ENCODE peak calls at places on chromosomes 6 and 20, in four cellular contexts. Q is fibroblast of lung, A is left ventricle myocardium inferior, Z is breast epithelium. B is an unnamed sample. For H3K4me1 and H3K36me3, the result is how much of the 10 kb centered on the place peaks cover.

GRCh38 chr20:835220-836045 is 1.9 kb downstream of the FAM110A start:
- DNase-seq in Q (no peak), A (peak), Z (no peak), B (no peak)

GRCh38 chr6:144343736-144344428 is 58.7 kb downstream of the UTRN start:
- DNase-seq in Q (no peak), A (no peak), Z (no peak), B (no peak)

GRCh38 chr6:34586327-34587040 is 30.4 kb upstream of the SPDEF start:
- DNase-seq in Q (no peak), A (no peak), Z (no peak), B (no peak)

GRCh38 chr6:131231103-131231502 is 95.8 kb downstream of the AKAP7 start:
- DNase-seq in Q (no peak), A (no peak), Z (no peak), B (no peak)

GRCh38 chr6:137043710-137044365 is 927 bp downstream of the IL20RA start:
- DNase-seq in Q (peak), A (peak), Z (peak), B (peak)

GRCh38 chr6:29887819-29888581 is 54.3 kb upstream of the HLA-A start:
- DNase-seq in Q (peak), A (peak), Z (peak), B (peak)

GRCh38 chr6:55047433-55048044 is 126.8 kb upstream of the HCRTR2 start:
- DNase-seq in Q (no peak), A (no peak), Z (no peak), B (no peak)

GRCh38 chr20:58142843-58143185 is 85.6 kb downstream of the ANKRD60 start:
- DNase-seq in Q (no peak), A (no peak), Z (no peak), B (no peak)

GRCh38 chr20:40471261-40471629 is 217.8 kb downstream of the MAFB start:
- DNase-seq in Q (no peak), A (no peak), Z (no peak), B (no peak)

GRCh38 chr6:9783567-9783966 is 631.3 kb downstream of the TFAP2A start:
- DNase-seq in Q (no peak), A (no peak), Z (no peak), B (no peak)

GRCh38 chr20:39105551-39105950 is 143.4 kb downstream of the DHX35 start:
- DNase-seq in Q (no peak), A (no peak), Z (no peak), B (no peak)

GRCh38 chr20:22389836-22390542 is 194.4 kb downstream of the FOXA2 start:
- DNase-seq in Q (no peak), A (no peak), Z (no peak), B (no peak)

GRCh38 chr6:45923831-45924391 is 91.7 kb downstream of the CLIC5 start:
- DNase-seq in Q (peak), A (no peak), Z (no peak), B (no peak)

GRCh38 chr20:44495257-44495656 is 19.6 kb downstream of the TTPAL start:
- DNase-seq in Q (peak), A (no peak), Z (no peak), B (no peak)

GRCh38 chr20:4154958-4155411 is 139.6 kb upstream of the RNF24 start:
- DNase-seq in Q (no peak), A (no peak), Z (no peak), B (no peak)

GRCh38 chr20:53940883-53941546 is 129.4 kb downstream of the BCAS1 start:
- DNase-seq in Q (peak), A (peak), Z (no peak), B (peak)

GRCh38 chr20:35049776-35050352 is 42.7 kb downstream of the TRPC4AP start:
- DNase-seq in Q (no peak), A (no peak), Z (no peak), B (no peak)

GRCh38 chr6:76593668-76594067 is 521.2 kb upstream of the IMPG1 start:
- DNase-seq in Q (no peak), A (no peak), Z (no peak), B (no peak)

GRCh38 chr20:56247954-56248782 is at the start of gene MC3R:
- DNase-seq in Q (peak), A (no peak), Z (peak), B (peak)

GRCh38 chr6:38638941-38639497 is 710 bp downstream of the BTBD9 start:
- DNase-seq in Q (peak), A (no peak), Z (no peak), B (no peak)

GRCh38 chr6:129184808-129185366 is 301.9 kb downstream of the LAMA2 start:
- DNase-seq in Q (peak), A (no peak), Z (no peak), B (no peak)

GRCh38 chr20:62493253-62493885 is 17.6 kb upstream of the GATA5 start:
- DNase-seq in Q (no peak), A (no peak), Z (no peak), B (no peak)

GRCh38 chr6:131764350-131764749 is 43.5 kb upstream of the ENPP1 start:
- DNase-seq in Q (peak), A (no peak), Z (no peak), B (no peak)

GRCh38 chr6:167649486-167649885 is 177.2 kb upstream of the AFDN start:
- DNase-seq in Q (no peak), A (no peak), Z (no peak), B (no peak)

GRCh38 chr20:1654994-1655393 is 2.6 kb downstream of the SIRPG start:
- DNase-seq in Q (no peak), A (no peak), Z (no peak), B (no peak)

DNA sequence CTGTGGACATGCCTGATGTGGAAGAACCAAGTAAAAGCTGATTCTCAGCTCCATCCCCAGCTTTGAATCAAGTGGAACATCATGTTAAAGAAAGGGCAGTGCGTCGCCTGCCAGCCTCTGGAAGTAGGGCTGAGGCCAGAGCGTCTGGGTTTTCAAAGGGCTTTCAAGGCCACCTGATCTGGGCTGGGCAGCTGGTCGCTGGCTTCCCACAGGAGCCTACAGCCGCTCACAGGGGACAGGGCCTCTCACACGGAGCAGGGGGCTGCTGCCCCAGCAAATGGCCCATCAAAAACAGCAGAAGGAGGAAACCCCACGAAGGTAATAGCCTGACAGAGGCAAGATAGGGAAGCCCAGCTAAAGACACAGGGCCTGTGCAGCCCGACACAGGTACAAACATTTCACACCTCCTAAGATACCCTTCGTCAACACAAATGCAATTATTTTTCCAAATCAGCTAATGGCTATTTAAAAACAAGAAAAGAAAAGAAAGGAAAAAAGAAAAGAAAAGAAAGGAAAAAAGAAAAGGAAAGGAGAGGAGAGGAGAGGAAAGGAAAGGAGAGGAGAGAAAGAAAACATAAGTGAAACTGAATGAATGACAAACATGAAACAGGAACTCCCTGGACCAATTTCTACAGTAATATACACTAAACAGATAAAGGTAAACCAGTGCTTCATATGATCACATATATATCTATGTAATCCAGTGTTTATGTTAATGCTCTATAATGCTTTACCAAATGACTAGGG is 24.8 kb downstream of the RRBP1 start:
- DNase-seq in Q (no peak), A (no peak), Z (no peak), B (no peak)
- H3K4me1 ChIP-seq in Q (under half), A (half or more), Z (under half), B (under half)

GRCh38 chr20:36118372-36118771 is 36.2 kb upstream of the EPB41L1 start:
- DNase-seq in Q (peak), A (no peak), Z (no peak), B (no peak)

GRCh38 chr20:36119537-36119936 is 35.0 kb upstream of the EPB41L1 start:
- DNase-seq in Q (no peak), A (no peak), Z (no peak), B (no peak)

GRCh38 chr20:36116813-36117441 is 37.6 kb upstream of the EPB41L1 start:
- DNase-seq in Q (peak), A (no peak), Z (no peak), B (no peak)

GRCh38 chr20:36120241-36120640 is 34.3 kb upstream of the EPB41L1 start:
- DNase-seq in Q (no peak), A (no peak), Z (no peak), B (no peak)

DNA sequence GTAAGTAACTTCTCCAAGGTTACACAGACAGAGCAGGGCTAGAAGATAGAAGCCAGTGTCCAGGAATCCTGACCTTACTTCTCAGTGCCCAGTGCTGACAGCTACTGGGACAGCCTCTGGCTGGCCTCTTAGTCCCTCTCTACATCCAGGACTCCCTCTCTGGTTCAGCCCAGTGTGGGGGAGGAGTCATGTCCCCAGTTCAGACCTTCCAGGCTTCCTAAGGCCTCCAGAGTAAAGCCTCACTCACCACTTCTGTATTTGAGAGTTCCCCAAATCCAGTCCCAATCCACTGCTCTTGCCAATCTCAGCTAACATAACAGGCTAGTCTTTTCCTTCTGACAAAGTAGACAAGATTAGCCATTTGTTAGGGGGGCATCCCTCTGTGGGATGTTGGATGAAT is 36.9 kb upstream of the EPB41L1 start:
- DNase-seq in Q (no peak), A (peak), Z (no peak), B (no peak)
- H3K27ac ChIP-seq in Q (no peak), A (no peak), Z (peak), B (no peak)

DNA sequence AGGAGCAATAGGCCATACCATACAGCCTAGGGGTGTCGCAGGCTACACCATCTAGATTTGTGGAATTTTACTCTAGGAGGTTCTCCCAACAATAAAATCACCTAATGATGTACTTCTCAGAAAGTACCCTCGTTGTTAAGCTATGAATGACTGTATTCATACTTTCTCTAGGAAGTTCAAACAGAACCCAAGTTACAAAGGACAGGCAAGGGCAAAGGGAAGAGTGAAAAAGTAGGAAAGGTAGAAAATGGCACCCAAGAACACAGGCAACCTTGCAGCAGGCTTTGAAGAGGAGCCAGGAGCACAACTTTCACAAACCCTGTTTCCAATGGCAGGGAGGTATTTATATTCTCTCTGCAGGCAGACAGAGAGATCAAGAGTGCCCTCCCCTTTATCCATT is 67.2 kb downstream of the B4GALT5 start:
- DNase-seq in Q (no peak), A (no peak), Z (no peak), B (no peak)
- H3K36me3 ChIP-seq in Q (under half), A (half or more), Z (under half), B (under half)

GRCh38 chr6:108998460-108998859 is 96.2 kb downstream of the SESN1 start:
- DNase-seq in Q (peak), A (no peak), Z (no peak), B (no peak)

GRCh38 chr6:109002100-109002697 is 92.4 kb downstream of the SESN1 start:
- DNase-seq in Q (peak), A (no peak), Z (no peak), B (no peak)

GRCh38 chr6:109000289-109000688 is 94.4 kb downstream of the SESN1 start:
- DNase-seq in Q (no peak), A (no peak), Z (no peak), B (no peak)

GRCh38 chr6:109001554-109001953 is 93.1 kb downstream of the SESN1 start:
- DNase-seq in Q (no peak), A (no peak), Z (no peak), B (no peak)

GRCh38 chr6:108999428-108999827 is 95.2 kb downstream of the SESN1 start:
- DNase-seq in Q (no peak), A (no peak), Z (no peak), B (no peak)
- H3K4me1 ChIP-seq in Q (under half), A (half or more), Z (under half), B (under half)

DNA sequence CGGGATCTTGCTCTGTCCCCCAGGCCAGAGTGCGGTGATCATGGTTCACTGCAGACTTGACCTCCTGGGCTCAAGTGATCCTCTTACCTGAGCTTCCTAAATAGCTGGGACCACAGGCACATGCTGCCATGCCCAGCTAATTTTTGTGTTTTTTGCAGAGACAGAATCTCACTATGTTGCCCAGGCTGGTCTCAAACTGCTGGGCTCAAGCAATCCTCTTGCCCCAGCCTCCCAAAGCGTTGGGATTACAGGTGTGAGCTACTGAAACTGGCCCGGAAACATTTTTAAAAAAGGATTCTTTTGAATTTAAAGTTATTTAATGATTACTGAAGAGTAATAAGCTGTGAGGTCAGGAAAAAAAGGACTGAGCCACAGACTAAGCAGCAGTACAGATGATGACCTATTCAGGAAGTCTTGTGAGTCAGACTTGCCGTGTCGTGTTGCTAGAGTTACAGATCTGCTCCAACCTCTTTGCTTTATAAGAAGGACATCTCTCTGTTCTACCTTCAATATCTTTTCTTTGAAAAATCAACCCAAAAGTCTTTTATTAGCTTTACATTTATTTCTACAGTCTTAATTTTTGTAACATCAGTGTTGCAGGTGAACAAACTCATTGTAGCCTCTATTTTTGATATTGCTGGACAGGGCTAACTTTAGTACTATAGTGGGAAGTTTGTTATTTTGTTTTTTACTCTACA is 108.7 kb downstream of the NCOA3 start:
- DNase-seq in Q (peak), A (no peak), Z (no peak), B (no peak)
- H3K27ac ChIP-seq in Q (peak), A (peak), Z (no peak), B (no peak)

DNA sequence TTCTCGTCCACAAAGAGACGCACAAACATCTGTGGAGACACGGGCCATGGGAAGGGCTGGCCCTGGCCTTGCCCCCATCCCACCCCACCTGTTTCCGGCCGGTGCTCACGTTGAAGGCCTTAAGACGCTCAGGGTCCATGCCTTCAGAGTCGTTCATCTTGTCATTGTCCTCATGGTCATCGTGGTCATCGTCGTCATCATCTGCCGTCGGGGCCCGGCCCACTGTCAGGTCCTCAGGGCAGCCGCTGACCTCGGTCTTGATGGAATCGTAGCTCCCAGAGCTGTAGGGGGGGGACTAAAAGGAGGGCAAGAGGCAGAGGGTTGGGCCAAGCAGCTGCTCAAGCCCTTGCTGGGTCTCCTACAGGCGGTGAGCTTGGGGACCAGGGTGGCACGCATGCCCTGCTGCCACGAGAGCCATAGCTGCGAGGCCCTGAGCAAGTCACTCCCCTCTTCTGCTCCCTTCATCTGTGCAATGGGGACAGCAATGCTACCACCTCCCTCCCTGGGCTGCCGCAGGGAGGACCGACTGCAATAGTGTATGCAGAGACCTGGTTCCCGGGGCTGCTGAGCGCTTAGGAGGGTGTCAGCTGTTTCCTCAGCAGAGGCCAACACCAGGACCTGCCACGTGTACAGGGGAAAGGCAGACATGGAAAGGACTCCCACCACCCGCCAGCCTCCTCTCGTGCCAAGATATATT is 95.5 kb downstream of the ASXL1 start:
- DNase-seq in Q (no peak), A (peak), Z (no peak), B (no peak)
- H3K36me3 ChIP-seq in Q (under half), A (under half), Z (under half), B (under half)

GRCh38 chr20:19885576-19885956 is 127.5 kb downstream of the RIN2 start:
- DNase-seq in Q (peak), A (no peak), Z (no peak), B (no peak)
- H3K4me1 ChIP-seq in Q (under half), A (half or more), Z (under half), B (under half)

GRCh38 chr6:49852975-49853374 is 13.4 kb downstream of the CRISP1 start:
- DNase-seq in Q (no peak), A (no peak), Z (no peak), B (no peak)
- H3K27ac ChIP-seq in Q (no peak), A (no peak), Z (no peak), B (no peak)

B was measured in ovary.